ENCODE peak calls at places on chromosomes 2 and 18, in five cellular contexts. One of them, this sample, is unnamed.

GRCh38 chr2:53987336-53987921 is 16.6 kb upstream of the PSME4 start:
- DNase-seq in sigmoid colon: no peak
- DNase-seq in prostate gland: peak; percentile 12
- DNase-seq in stomach: no peak
- DNase-seq in HepG2: peak; percentile 51
- DNase-seq in this sample: no peak

GRCh38 chr2:27717070-27717453 is 53.4 kb downstream of the SLC4A1AP start:
- DNase-seq in HepG2: no peak
- DNase-seq in prostate gland: no peak
- DNase-seq in sigmoid colon: no peak
- DNase-seq in stomach: no peak
- DNase-seq in this sample: no peak

GRCh38 chr2:188819781-188820180 is 154.4 kb upstream of the COL3A1 start:
- DNase-seq in prostate gland: no peak
- DNase-seq in sigmoid colon: no peak
- DNase-seq in HepG2: no peak
- DNase-seq in stomach: no peak
- DNase-seq in this sample: no peak

GRCh38 chr2:230915297-230915696 is 9.7 kb downstream of the GPR55 start:
- DNase-seq in sigmoid colon: peak; percentile 46
- DNase-seq in HepG2: no peak
- DNase-seq in stomach: peak; percentile 1
- DNase-seq in prostate gland: no peak
- DNase-seq in this sample: peak; percentile 14

GRCh38 chr18:74534150-74534969 is at the start of gene CNDP1:
- DNase-seq in prostate gland: no peak
- DNase-seq in HepG2: no peak
- DNase-seq in sigmoid colon: no peak
- DNase-seq in stomach: peak; percentile 24
- DNase-seq in this sample: no peak

GRCh38 chr2:56801770-56802169 is 618.0 kb downstream of the CCDC85A start:
- DNase-seq in stomach: no peak
- DNase-seq in prostate gland: no peak
- DNase-seq in sigmoid colon: no peak
- DNase-seq in HepG2: no peak
- DNase-seq in this sample: no peak

GRCh38 chr18:9743200-9744016 is 35.3 kb downstream of the RAB31 start:
- DNase-seq in HepG2: peak; percentile 54
- DNase-seq in sigmoid colon: no peak
- DNase-seq in prostate gland: no peak
- DNase-seq in stomach: peak; percentile 47
- DNase-seq in this sample: no peak

GRCh38 chr2:196274387-196274809 is 103.0 kb upstream of the STK17B start:
- DNase-seq in HepG2: no peak
- DNase-seq in prostate gland: peak; percentile 18
- DNase-seq in stomach: no peak
- DNase-seq in sigmoid colon: no peak
- DNase-seq in this sample: no peak

GRCh38 chr2:143128681-143129580 is at the start of gene ARHGAP15:
- DNase-seq in sigmoid colon: no peak
- DNase-seq in prostate gland: no peak
- DNase-seq in stomach: peak; percentile 27
- DNase-seq in HepG2: no peak
- DNase-seq in this sample: no peak

GRCh38 chr2:211138551-211138950 is 582.2 kb downstream of the CPS1 start:
- DNase-seq in stomach: no peak
- DNase-seq in prostate gland: no peak
- DNase-seq in sigmoid colon: no peak
- DNase-seq in HepG2: no peak
- DNase-seq in this sample: no peak

GRCh38 chr18:47520263-47520662 is 268.8 kb upstream of the SKOR2 start:
- DNase-seq in prostate gland: no peak
- DNase-seq in stomach: no peak
- DNase-seq in HepG2: no peak
- DNase-seq in sigmoid colon: no peak
- DNase-seq in this sample: no peak

GRCh38 chr18:29163596-29163995 is 986.7 kb upstream of the CDH2 start:
- DNase-seq in prostate gland: no peak
- DNase-seq in sigmoid colon: no peak
- DNase-seq in HepG2: no peak
- DNase-seq in stomach: no peak
- DNase-seq in this sample: no peak

GRCh38 chr2:96792772-96793749 is 23.0 kb upstream of the CNNM3 start:
- DNase-seq in stomach: no peak
- DNase-seq in HepG2: no peak
- DNase-seq in sigmoid colon: peak; percentile 48
- DNase-seq in prostate gland: no peak
- DNase-seq in this sample: no peak

GRCh38 chr2:197800091-197800490 is 4.3 kb upstream of the PLCL1 start:
- DNase-seq in stomach: no peak
- DNase-seq in sigmoid colon: no peak
- DNase-seq in HepG2: no peak
- DNase-seq in prostate gland: no peak
- DNase-seq in this sample: no peak

GRCh38 chr18:49492694-49493033 is 5.6 kb upstream of the C18orf32 start:
- DNase-seq in stomach: no peak
- DNase-seq in HepG2: no peak
- DNase-seq in prostate gland: no peak
- DNase-seq in sigmoid colon: no peak
- DNase-seq in this sample: no peak

GRCh38 chr18:49491857-49492693 is 5.0 kb upstream of the C18orf32 start:
- DNase-seq in HepG2: peak; percentile 98
- DNase-seq in prostate gland: peak; percentile 94
- DNase-seq in stomach: peak; percentile 93
- DNase-seq in sigmoid colon: peak; percentile 97
- DNase-seq in this sample: peak; percentile 91

GRCh38 chr18:49491534-49491856 is 4.5 kb upstream of the C18orf32 start:
- DNase-seq in prostate gland: no peak
- DNase-seq in stomach: no peak
- DNase-seq in sigmoid colon: no peak
- DNase-seq in HepG2: no peak
- DNase-seq in this sample: no peak

GRCh38 chr18:49487711-49488310 is 777 bp upstream of the C18orf32 start:
- DNase-seq in sigmoid colon: no peak
- DNase-seq in HepG2: no peak
- DNase-seq in stomach: no peak
- DNase-seq in prostate gland: no peak
- DNase-seq in this sample: no peak

GRCh38 chr18:49490246-49490762 is 3.3 kb upstream of the C18orf32 start:
- DNase-seq in prostate gland: no peak
- DNase-seq in sigmoid colon: no peak
- DNase-seq in HepG2: no peak
- DNase-seq in stomach: no peak
- DNase-seq in this sample: no peak
- TF ChIP-seq POLR2A in prostate gland: no peak
- TF ChIP-seq POLR2A in sigmoid colon: no peak
- TF ChIP-seq POLR2A in HepG2: no peak
- TF ChIP-seq POLR2A in stomach: no peak
- TF ChIP-seq POLR2A in this sample: no peak

GRCh38 chr2:241358470-241358869 is 2.4 kb downstream of the FARP2 start:
- DNase-seq in HepG2: no peak
- DNase-seq in stomach: no peak
- DNase-seq in prostate gland: no peak
- DNase-seq in sigmoid colon: no peak
- DNase-seq in this sample: no peak

GRCh38 chr2:241368643-241369042 is 12.6 kb downstream of the FARP2 start:
- DNase-seq in prostate gland: no peak
- DNase-seq in HepG2: no peak
- DNase-seq in stomach: no peak
- DNase-seq in sigmoid colon: no peak
- DNase-seq in this sample: no peak

GRCh38 chr2:241359481-241360045 is 3.5 kb downstream of the FARP2 start:
- DNase-seq in sigmoid colon: no peak
- DNase-seq in HepG2: peak; percentile 83
- DNase-seq in stomach: no peak
- DNase-seq in prostate gland: no peak
- DNase-seq in this sample: no peak

GRCh38 chr2:241364781-241365180 is 8.7 kb downstream of the FARP2 start:
- DNase-seq in stomach: no peak
- DNase-seq in sigmoid colon: no peak
- DNase-seq in prostate gland: no peak
- DNase-seq in HepG2: no peak
- DNase-seq in this sample: no peak

DNA sequence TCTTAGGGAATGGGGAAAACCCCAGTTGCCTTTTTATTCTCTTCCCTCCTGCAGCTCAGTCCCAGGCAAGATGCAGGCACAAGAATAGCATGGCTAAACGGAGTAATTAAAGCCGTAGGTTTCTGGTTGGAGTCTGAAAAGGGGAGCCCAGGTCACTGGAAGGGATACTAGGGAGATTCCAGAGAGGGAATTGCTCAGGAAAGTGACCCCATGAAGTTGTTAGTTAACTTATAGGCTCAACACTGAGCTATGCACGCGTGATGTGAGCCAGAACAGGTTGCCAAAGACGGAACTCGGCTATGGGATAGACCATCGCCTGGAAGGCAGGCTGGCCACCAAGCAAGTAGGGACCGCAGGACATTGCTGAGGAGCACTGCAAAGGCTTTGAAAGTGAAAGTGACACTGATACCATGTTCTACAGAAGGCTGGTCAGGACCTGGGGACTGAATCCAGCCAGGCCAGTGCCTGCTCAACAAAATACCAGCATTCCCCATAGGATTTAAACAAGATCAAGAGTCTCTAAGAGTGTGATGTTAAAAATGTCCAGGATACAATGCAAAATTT is 7.3 kb downstream of the FARP2 start:
- DNase-seq in sigmoid colon: no peak
- DNase-seq in stomach: peak; percentile 47
- DNase-seq in HepG2: no peak
- DNase-seq in prostate gland: no peak
- DNase-seq in this sample: no peak
- TF ChIP-seq POLR2AphosphoS5 in sigmoid colon: no peak
- TF ChIP-seq POLR2AphosphoS5 in stomach: no peak
- TF ChIP-seq POLR2AphosphoS5 in HepG2: no peak
- TF ChIP-seq POLR2AphosphoS5 in prostate gland: no peak
- TF ChIP-seq POLR2AphosphoS5 in this sample: no peak

GRCh38 chr18:60358516-60358915 is 14.1 kb downstream of the MC4R start:
- DNase-seq in prostate gland: no peak
- DNase-seq in stomach: no peak
- DNase-seq in sigmoid colon: no peak
- DNase-seq in HepG2: no peak
- DNase-seq in this sample: no peak
- H3K27ac ChIP-seq in prostate gland: no peak overlapping the region
- H3K27ac ChIP-seq in stomach: no peak overlapping the region
- H3K27ac ChIP-seq in sigmoid colon: no peak overlapping the region
- H3K27ac ChIP-seq in HepG2: no peak overlapping the region
- H3K27ac ChIP-seq in this sample: no peak overlapping the region

GRCh38 chr2:119433636-119434327 is 2.1 kb downstream of the TMEM37 start:
- DNase-seq in sigmoid colon: no peak
- DNase-seq in stomach: no peak
- DNase-seq in prostate gland: no peak
- DNase-seq in HepG2: peak; percentile 85
- DNase-seq in this sample: no peak

GRCh38 chr2:119436993-119437772 is 5.5 kb downstream of the TMEM37 start:
- DNase-seq in stomach: no peak
- DNase-seq in sigmoid colon: no peak
- DNase-seq in prostate gland: no peak
- DNase-seq in HepG2: no peak
- DNase-seq in this sample: no peak

GRCh38 chr2:119435953-119436297 is 4.3 kb downstream of the TMEM37 start:
- DNase-seq in prostate gland: no peak
- DNase-seq in sigmoid colon: no peak
- DNase-seq in stomach: no peak
- DNase-seq in HepG2: no peak
- DNase-seq in this sample: no peak

GRCh38 chr2:119434664-119435063 is 3.0 kb downstream of the TMEM37 start:
- DNase-seq in sigmoid colon: no peak
- DNase-seq in prostate gland: no peak
- DNase-seq in stomach: no peak
- DNase-seq in HepG2: peak; percentile 85
- DNase-seq in this sample: no peak

GRCh38 chr2:119435148-119435952 is 3.7 kb downstream of the TMEM37 start:
- DNase-seq in stomach: no peak
- DNase-seq in sigmoid colon: no peak
- DNase-seq in prostate gland: no peak
- DNase-seq in HepG2: no peak
- DNase-seq in this sample: no peak
- TF ChIP-seq POLR2A in stomach: no peak
- TF ChIP-seq POLR2A in sigmoid colon: no peak
- TF ChIP-seq POLR2A in prostate gland: no peak
- TF ChIP-seq POLR2A in HepG2: no peak
- TF ChIP-seq POLR2A in this sample: no peak

GRCh38 chr2:11683966-11684365 is 14.0 kb upstream of the NTSR2 start:
- DNase-seq in HepG2: no peak
- DNase-seq in prostate gland: no peak
- DNase-seq in sigmoid colon: peak; percentile 26
- DNase-seq in stomach: peak; percentile 17
- DNase-seq in this sample: no peak
- TF ChIP-seq POLR2AphosphoS5 in HepG2: no peak
- TF ChIP-seq POLR2AphosphoS5 in prostate gland: no peak
- TF ChIP-seq POLR2AphosphoS5 in sigmoid colon: no peak
- TF ChIP-seq POLR2AphosphoS5 in stomach: no peak
- TF ChIP-seq POLR2AphosphoS5 in this sample: no peak

GRCh38 chr2:127084611-127085031 is 22.3 kb downstream of the BIN1 start:
- DNase-seq in prostate gland: no peak
- DNase-seq in sigmoid colon: no peak
- DNase-seq in HepG2: no peak
- DNase-seq in stomach: no peak
- DNase-seq in this sample: no peak

GRCh38 chr2:127082974-127083373 is 24.0 kb downstream of the BIN1 start:
- DNase-seq in stomach: no peak
- DNase-seq in prostate gland: no peak
- DNase-seq in sigmoid colon: no peak
- DNase-seq in HepG2: no peak
- DNase-seq in this sample: no peak

GRCh38 chr2:127083819-127084503 is 23.0 kb downstream of the BIN1 start:
- DNase-seq in prostate gland: peak; percentile 77
- DNase-seq in HepG2: no peak
- DNase-seq in sigmoid colon: peak; percentile 96
- DNase-seq in stomach: peak; percentile 85
- DNase-seq in this sample: peak; percentile 71

GRCh38 chr2:127086800-127087737 is 19.9 kb downstream of the BIN1 start:
- DNase-seq in stomach: peak; percentile 47
- DNase-seq in prostate gland: no peak
- DNase-seq in sigmoid colon: peak; percentile 88
- DNase-seq in HepG2: no peak
- DNase-seq in this sample: no peak

DNA sequence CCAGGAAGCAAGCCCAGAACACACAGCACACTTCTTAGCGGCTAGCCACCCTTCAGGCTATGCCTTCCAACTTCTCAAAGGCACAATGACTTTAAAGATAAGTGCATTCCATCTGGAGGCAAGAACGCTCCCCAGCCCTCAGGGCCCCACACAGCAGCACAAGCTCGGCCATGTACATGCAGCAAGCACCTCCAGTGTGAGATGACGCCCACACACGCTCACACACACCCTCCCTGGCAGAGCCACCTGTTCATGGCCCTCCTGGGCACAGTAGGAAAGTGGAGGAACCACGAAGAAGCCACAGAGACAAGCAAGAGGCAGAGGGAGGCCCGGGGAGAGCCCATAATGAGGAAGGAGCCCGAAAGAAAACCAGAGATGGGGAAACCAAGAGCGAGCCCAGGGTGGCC is 21.7 kb downstream of the BIN1 start:
- DNase-seq in HepG2: no peak
- DNase-seq in sigmoid colon: no peak
- DNase-seq in prostate gland: no peak
- DNase-seq in stomach: peak; percentile 74
- DNase-seq in this sample: no peak
- H3K27ac ChIP-seq in HepG2: no peak overlapping the region
- H3K27ac ChIP-seq in sigmoid colon: peak overlapping the region; percentile 59
- H3K27ac ChIP-seq in prostate gland: peak overlapping the region; percentile 70
- H3K27ac ChIP-seq in stomach: peak overlapping the region; percentile 92
- H3K27ac ChIP-seq in this sample: peak overlapping the region; percentile 93